ENCODE peak calls at places on chromosomes 7 and 10, in eight cellular contexts. One of them, this sample, is unnamed.

GRCh38 chr7:44979481-44980392 is 922 bp upstream of the MYO1G start:
- DNase-seq in fibroblast of the aortic adventitia: peak
- DNase-seq in GM12865: peak
- DNase-seq in brain microvascular endothelial cell: no peak
- DNase-seq in fibroblast of villous mesenchyme: peak
- DNase-seq in AG09309: no peak
- DNase-seq in heart right ventricle: no peak
- DNase-seq in upper lobe of left lung: no peak
- DNase-seq in this sample: no peak

GRCh38 chr10:125259651-125260050 is 99.3 kb upstream of the CTBP2 start:
- DNase-seq in AG09309: no peak
- DNase-seq in fibroblast of villous mesenchyme: no peak
- DNase-seq in GM12865: no peak
- DNase-seq in fibroblast of the aortic adventitia: no peak
- DNase-seq in heart right ventricle: no peak
- DNase-seq in upper lobe of left lung: no peak
- DNase-seq in brain microvascular endothelial cell: no peak
- DNase-seq in this sample: no peak

GRCh38 chr10:52198540-52198939 is 115.5 kb upstream of the DKK1 start:
- DNase-seq in fibroblast of the aortic adventitia: peak
- DNase-seq in GM12865: no peak
- DNase-seq in AG09309: no peak
- DNase-seq in heart right ventricle: no peak
- DNase-seq in brain microvascular endothelial cell: peak
- DNase-seq in upper lobe of left lung: no peak
- DNase-seq in fibroblast of villous mesenchyme: no peak
- DNase-seq in this sample: peak

GRCh38 chr7:98624846-98625420 is 7.8 kb downstream of the NPTX2 start:
- DNase-seq in fibroblast of the aortic adventitia: no peak
- DNase-seq in fibroblast of villous mesenchyme: no peak
- DNase-seq in heart right ventricle: no peak
- DNase-seq in upper lobe of left lung: peak
- DNase-seq in AG09309: no peak
- DNase-seq in GM12865: no peak
- DNase-seq in brain microvascular endothelial cell: no peak
- DNase-seq in this sample: no peak

GRCh38 chr10:53453196-53453595 is 680.6 kb upstream of the MBL2 start:
- DNase-seq in heart right ventricle: no peak
- DNase-seq in upper lobe of left lung: no peak
- DNase-seq in GM12865: no peak
- DNase-seq in fibroblast of villous mesenchyme: no peak
- DNase-seq in brain microvascular endothelial cell: no peak
- DNase-seq in AG09309: no peak
- DNase-seq in fibroblast of the aortic adventitia: no peak
- DNase-seq in this sample: no peak

GRCh38 chr7:142616121-142616643 is 133.1 kb upstream of the PRSS1 start:
- DNase-seq in fibroblast of villous mesenchyme: no peak
- DNase-seq in GM12865: no peak
- DNase-seq in heart right ventricle: no peak
- DNase-seq in AG09309: no peak
- DNase-seq in brain microvascular endothelial cell: no peak
- DNase-seq in fibroblast of the aortic adventitia: no peak
- DNase-seq in upper lobe of left lung: no peak
- DNase-seq in this sample: no peak

GRCh38 chr10:282294-283139 is 147.3 kb downstream of the ZMYND11 start:
- DNase-seq in AG09309: no peak
- DNase-seq in fibroblast of the aortic adventitia: peak
- DNase-seq in fibroblast of villous mesenchyme: peak
- DNase-seq in upper lobe of left lung: peak
- DNase-seq in heart right ventricle: no peak
- DNase-seq in GM12865: peak
- DNase-seq in brain microvascular endothelial cell: no peak
- DNase-seq in this sample: peak

GRCh38 chr7:83643754-83644153 is 5.2 kb downstream of the SEMA3E start:
- DNase-seq in brain microvascular endothelial cell: no peak
- DNase-seq in fibroblast of villous mesenchyme: no peak
- DNase-seq in heart right ventricle: no peak
- DNase-seq in AG09309: no peak
- DNase-seq in GM12865: no peak
- DNase-seq in upper lobe of left lung: no peak
- DNase-seq in fibroblast of the aortic adventitia: no peak
- DNase-seq in this sample: no peak

DNA sequence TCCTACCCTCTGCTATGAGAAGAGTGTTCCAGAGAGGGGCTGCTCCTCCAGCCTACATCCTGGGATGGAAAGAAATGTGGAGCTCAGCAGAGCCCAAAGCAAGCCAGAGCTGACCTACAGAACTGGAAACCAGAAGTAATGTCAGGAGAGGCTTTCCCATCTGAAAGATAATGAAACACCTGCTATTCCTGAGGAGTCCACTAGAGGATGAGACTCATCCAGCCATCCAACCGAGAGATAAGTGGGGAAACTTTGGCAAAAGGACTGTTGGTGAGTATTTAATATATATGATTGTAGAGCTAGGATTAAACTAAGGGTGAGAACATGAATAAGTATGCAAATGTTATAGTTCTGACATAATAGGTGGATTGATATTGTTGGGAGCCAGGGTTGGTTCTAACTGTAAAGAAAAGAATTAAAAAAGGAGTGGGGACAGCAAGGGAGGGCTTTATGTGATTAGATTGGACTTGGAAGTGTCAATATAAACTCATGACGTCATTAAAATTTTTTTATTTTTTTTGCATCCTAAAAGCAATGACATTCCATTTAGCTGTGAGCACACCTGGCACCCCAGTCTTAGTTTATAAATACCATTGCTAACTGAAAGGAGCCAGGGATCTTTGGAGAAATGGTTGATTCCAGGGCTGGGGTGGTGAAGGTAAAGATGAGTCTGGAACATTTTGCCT is 312.8 kb upstream of the NFE2L3 start:
- DNase-seq in fibroblast of villous mesenchyme: no peak
- DNase-seq in fibroblast of the aortic adventitia: no peak
- DNase-seq in GM12865: no peak
- DNase-seq in brain microvascular endothelial cell: no peak
- DNase-seq in heart right ventricle: no peak
- DNase-seq in AG09309: no peak
- DNase-seq in upper lobe of left lung: no peak
- DNase-seq in this sample: no peak
- TF ChIP-seq CTCF in fibroblast of villous mesenchyme: peak
- TF ChIP-seq CTCF in fibroblast of the aortic adventitia: peak
- TF ChIP-seq CTCF in GM12865: no peak
- TF ChIP-seq CTCF in brain microvascular endothelial cell: peak
- TF ChIP-seq CTCF in heart right ventricle: no peak
- TF ChIP-seq CTCF in AG09309: peak
- TF ChIP-seq CTCF in upper lobe of left lung: no peak
- TF ChIP-seq CTCF in this sample: peak

GRCh38 chr10:25384618-25385017 is 209.8 kb downstream of the GPR158 start:
- DNase-seq in fibroblast of the aortic adventitia: no peak
- DNase-seq in AG09309: no peak
- DNase-seq in brain microvascular endothelial cell: no peak
- DNase-seq in heart right ventricle: no peak
- DNase-seq in GM12865: no peak
- DNase-seq in fibroblast of villous mesenchyme: no peak
- DNase-seq in upper lobe of left lung: no peak
- DNase-seq in this sample: no peak

DNA sequence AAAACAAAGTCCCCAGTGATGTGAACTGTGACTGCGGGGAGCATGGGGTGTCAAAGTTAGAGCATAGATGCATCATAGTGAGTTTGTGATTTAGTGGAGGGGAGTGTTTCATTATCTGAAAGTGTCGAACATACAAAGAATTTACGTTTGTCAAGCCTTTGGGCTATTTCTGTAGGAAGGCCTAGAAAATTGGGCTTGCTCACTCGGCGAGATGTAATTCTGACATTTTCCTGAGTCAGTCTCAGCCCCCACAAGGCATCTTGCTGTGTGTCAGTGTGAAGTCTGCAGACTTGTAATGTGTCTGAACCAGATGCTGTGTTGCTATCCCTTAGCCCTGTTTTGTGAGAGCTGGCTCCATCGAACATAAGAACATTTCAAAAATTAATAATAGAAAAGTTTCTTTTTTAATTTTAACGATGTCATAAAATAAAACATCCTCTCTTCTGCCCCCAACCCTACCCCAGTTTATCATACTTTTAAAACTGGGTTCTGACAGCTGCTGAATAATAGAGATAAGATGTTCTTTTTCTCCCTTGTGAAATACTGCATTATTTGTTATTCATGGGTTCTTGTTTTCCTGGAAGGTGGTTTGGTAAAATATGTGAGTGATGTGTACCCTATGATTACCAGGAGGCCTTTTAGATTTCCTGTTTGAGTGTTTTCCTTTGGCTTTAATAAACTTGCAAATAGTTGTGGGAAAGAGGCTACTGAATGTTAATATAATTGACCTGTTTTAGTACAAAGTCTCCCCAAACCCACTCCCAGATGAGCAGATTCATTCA is 207.4 kb downstream of the GPR158 start:
- DNase-seq in upper lobe of left lung: no peak
- DNase-seq in fibroblast of villous mesenchyme: peak
- DNase-seq in AG09309: no peak
- DNase-seq in heart right ventricle: no peak
- DNase-seq in brain microvascular endothelial cell: no peak
- DNase-seq in GM12865: no peak
- DNase-seq in fibroblast of the aortic adventitia: no peak
- DNase-seq in this sample: peak
- H3K4me3 ChIP-seq in upper lobe of left lung: no peak
- H3K4me3 ChIP-seq in fibroblast of villous mesenchyme: no peak
- H3K4me3 ChIP-seq in AG09309: no peak
- H3K4me3 ChIP-seq in heart right ventricle: no peak
- H3K4me3 ChIP-seq in brain microvascular endothelial cell: no peak
- H3K4me3 ChIP-seq in GM12865: no peak
- H3K4me3 ChIP-seq in fibroblast of the aortic adventitia: no peak
- H3K4me3 ChIP-seq in this sample: no peak

GRCh38 chr7:157276091-157276561 is 60.7 kb upstream of the DNAJB6 start:
- DNase-seq in upper lobe of left lung: no peak
- DNase-seq in brain microvascular endothelial cell: no peak
- DNase-seq in heart right ventricle: no peak
- DNase-seq in fibroblast of villous mesenchyme: no peak
- DNase-seq in AG09309: no peak
- DNase-seq in GM12865: no peak
- DNase-seq in fibroblast of the aortic adventitia: no peak
- DNase-seq in this sample: no peak
- TF ChIP-seq CTCF in upper lobe of left lung: no peak
- TF ChIP-seq CTCF in brain microvascular endothelial cell: no peak
- TF ChIP-seq CTCF in heart right ventricle: no peak
- TF ChIP-seq CTCF in fibroblast of villous mesenchyme: no peak
- TF ChIP-seq CTCF in AG09309: no peak
- TF ChIP-seq CTCF in GM12865: no peak
- TF ChIP-seq CTCF in fibroblast of the aortic adventitia: no peak
- TF ChIP-seq CTCF in this sample: no peak

GRCh38 chr7:130939285-130940095 is 205.5 kb upstream of the KLF14 start:
- DNase-seq in brain microvascular endothelial cell: no peak
- DNase-seq in GM12865: no peak
- DNase-seq in fibroblast of villous mesenchyme: peak
- DNase-seq in heart right ventricle: no peak
- DNase-seq in AG09309: no peak
- DNase-seq in upper lobe of left lung: no peak
- DNase-seq in fibroblast of the aortic adventitia: peak
- DNase-seq in this sample: no peak

GRCh38 chr7:130942211-130942964 is 208.4 kb upstream of the KLF14 start:
- DNase-seq in upper lobe of left lung: no peak
- DNase-seq in fibroblast of villous mesenchyme: peak
- DNase-seq in GM12865: peak
- DNase-seq in brain microvascular endothelial cell: no peak
- DNase-seq in AG09309: no peak
- DNase-seq in fibroblast of the aortic adventitia: peak
- DNase-seq in heart right ventricle: no peak
- DNase-seq in this sample: peak

GRCh38 chr7:130941322-130942210 is 207.6 kb upstream of the KLF14 start:
- DNase-seq in fibroblast of villous mesenchyme: peak
- DNase-seq in heart right ventricle: no peak
- DNase-seq in fibroblast of the aortic adventitia: peak
- DNase-seq in brain microvascular endothelial cell: peak
- DNase-seq in upper lobe of left lung: peak
- DNase-seq in AG09309: no peak
- DNase-seq in GM12865: peak
- DNase-seq in this sample: peak

GRCh38 chr7:130940326-130940725 is 206.3 kb upstream of the KLF14 start:
- DNase-seq in AG09309: no peak
- DNase-seq in upper lobe of left lung: no peak
- DNase-seq in fibroblast of villous mesenchyme: no peak
- DNase-seq in brain microvascular endothelial cell: no peak
- DNase-seq in heart right ventricle: no peak
- DNase-seq in fibroblast of the aortic adventitia: no peak
- DNase-seq in GM12865: no peak
- DNase-seq in this sample: no peak

GRCh38 chr7:130940907-130941306 is 206.9 kb upstream of the KLF14 start:
- DNase-seq in GM12865: no peak
- DNase-seq in AG09309: no peak
- DNase-seq in fibroblast of villous mesenchyme: peak
- DNase-seq in brain microvascular endothelial cell: no peak
- DNase-seq in heart right ventricle: no peak
- DNase-seq in upper lobe of left lung: no peak
- DNase-seq in fibroblast of the aortic adventitia: no peak
- DNase-seq in this sample: no peak
- H3K4me3 ChIP-seq in GM12865: peak
- H3K4me3 ChIP-seq in AG09309: peak
- H3K4me3 ChIP-seq in fibroblast of villous mesenchyme: peak
- H3K4me3 ChIP-seq in brain microvascular endothelial cell: peak
- H3K4me3 ChIP-seq in heart right ventricle: peak
- H3K4me3 ChIP-seq in upper lobe of left lung: peak
- H3K4me3 ChIP-seq in fibroblast of the aortic adventitia: peak
- H3K4me3 ChIP-seq in this sample: peak

GRCh38 chr7:7967909-7968543 is 570 bp upstream of the GLCCI1 start:
- DNase-seq in AG09309: no peak
- DNase-seq in heart right ventricle: no peak
- DNase-seq in upper lobe of left lung: no peak
- DNase-seq in fibroblast of villous mesenchyme: no peak
- DNase-seq in brain microvascular endothelial cell: no peak
- DNase-seq in fibroblast of the aortic adventitia: no peak
- DNase-seq in GM12865: no peak
- DNase-seq in this sample: no peak

GRCh38 chr7:7968544-7969305 is at the start of gene GLCCI1:
- DNase-seq in fibroblast of villous mesenchyme: peak
- DNase-seq in AG09309: peak
- DNase-seq in heart right ventricle: peak
- DNase-seq in brain microvascular endothelial cell: peak
- DNase-seq in upper lobe of left lung: peak
- DNase-seq in fibroblast of the aortic adventitia: peak
- DNase-seq in GM12865: peak
- DNase-seq in this sample: peak

GRCh38 chr7:7970113-7970619 is 1.6 kb downstream of the GLCCI1 start:
- DNase-seq in brain microvascular endothelial cell: no peak
- DNase-seq in GM12865: no peak
- DNase-seq in AG09309: no peak
- DNase-seq in fibroblast of villous mesenchyme: no peak
- DNase-seq in upper lobe of left lung: no peak
- DNase-seq in heart right ventricle: no peak
- DNase-seq in fibroblast of the aortic adventitia: no peak
- DNase-seq in this sample: no peak

GRCh38 chr7:7970620-7971307 is 2.2 kb downstream of the GLCCI1 start:
- DNase-seq in fibroblast of the aortic adventitia: peak
- DNase-seq in upper lobe of left lung: no peak
- DNase-seq in brain microvascular endothelial cell: no peak
- DNase-seq in heart right ventricle: no peak
- DNase-seq in fibroblast of villous mesenchyme: peak
- DNase-seq in AG09309: no peak
- DNase-seq in GM12865: peak
- DNase-seq in this sample: no peak

GRCh38 chr7:7969306-7970112 is 913 bp downstream of the GLCCI1 start:
- DNase-seq in brain microvascular endothelial cell: peak
- DNase-seq in GM12865: peak
- DNase-seq in heart right ventricle: peak
- DNase-seq in fibroblast of the aortic adventitia: peak
- DNase-seq in fibroblast of villous mesenchyme: peak
- DNase-seq in upper lobe of left lung: peak
- DNase-seq in AG09309: no peak
- DNase-seq in this sample: peak
- TF ChIP-seq CTCF in brain microvascular endothelial cell: peak
- TF ChIP-seq CTCF in GM12865: no peak
- TF ChIP-seq CTCF in heart right ventricle: no peak
- TF ChIP-seq CTCF in fibroblast of the aortic adventitia: peak
- TF ChIP-seq CTCF in fibroblast of villous mesenchyme: no peak
- TF ChIP-seq CTCF in upper lobe of left lung: no peak
- TF ChIP-seq CTCF in AG09309: no peak
- TF ChIP-seq CTCF in this sample: no peak